ENCODE peak calls at places on chromosomes 7 and 10, in six cellular contexts. I, G, V, C, X and P are unnamed samples.
A peak's percentile ranks its signal among the peaks of the same experiment; 100 is the strongest.

GRCh38 chr7:78148166-78148894 is 349.8 kb downstream of the PHTF2 start:
- DNase-seq in V (no peak), G (no peak), C (no peak), I (no peak), X (no peak), P (no peak)

GRCh38 chr7:118148930-118149329 is 35.0 kb upstream of the LSM8 start:
- DNase-seq in C (peak; percentile 1), I (no peak), X (no peak), G (no peak), V (no peak), P (no peak)

GRCh38 chr7:14309432-14309831 is 320.0 kb upstream of the ETV1 start:
- DNase-seq in C (no peak), X (no peak), V (no peak), G (no peak), I (no peak), P (no peak)

GRCh38 chr10:32263300-32263699 is 83.7 kb downstream of the EPC1 start:
- DNase-seq in I (no peak), G (no peak), V (no peak), X (no peak), C (no peak), P (peak; percentile 14)

GRCh38 chr10:92923416-92923815 is 75.1 kb downstream of the EXOC6 start:
- DNase-seq in I (no peak), G (no peak), X (no peak), V (no peak), C (no peak), P (peak; percentile 15)

GRCh38 chr10:12628964-12629766 is 279.8 kb downstream of the CAMK1D start:
- DNase-seq in V (no peak), C (no peak), X (no peak), I (no peak), G (peak; percentile 5), P (no peak)

GRCh38 chr7:99860281-99861127 is 16.3 kb downstream of the OR2AE1 start:
- DNase-seq in V (no peak), X (no peak), C (peak; percentile 45), G (no peak), I (no peak), P (peak; percentile 64)

GRCh38 chr10:44510716-44511115 is 125.8 kb upstream of the CXCL12 start:
- DNase-seq in C (peak; percentile 37), G (no peak), X (no peak), I (no peak), V (no peak), P (peak; percentile 70)

GRCh38 chr10:104321716-104322415 is 16.4 kb downstream of the ITPRIP start:
- DNase-seq in G (no peak), I (no peak), V (no peak), X (no peak), C (no peak), P (no peak)

GRCh38 chr10:53406532-53406931 is 633.9 kb upstream of the MBL2 start:
- DNase-seq in C (no peak), X (no peak), G (no peak), I (no peak), V (no peak), P (no peak)

GRCh38 chr10:110868981-110869380 is 2.7 kb upstream of the PDCD4 start:
- DNase-seq in G (no peak), I (no peak), C (no peak), V (peak; percentile 54), X (no peak), P (no peak)

GRCh38 chr7:44769381-44770209 is 20.9 kb downstream of the ZMIZ2 start:
- DNase-seq in I (peak; percentile 40), X (peak; percentile 17), G (peak; percentile 46), V (no peak), C (peak; percentile 66), P (peak; percentile 42)

GRCh38 chr7:47893238-47893637 is 55.0 kb downstream of the PKD1L1 start:
- DNase-seq in G (no peak), V (no peak), I (peak; percentile 27), C (no peak), X (no peak), P (peak; percentile 30)

GRCh38 chr10:44801383-44802327 is 109.5 kb upstream of the TMEM72 start:
- DNase-seq in I (no peak), G (peak; percentile 91), X (no peak), V (no peak), C (peak; percentile 98), P (peak; percentile 98)

GRCh38 chr7:22949944-22950343 is 64.0 kb downstream of the HYCC1 start:
- DNase-seq in G (no peak), V (no peak), I (no peak), X (no peak), C (peak; percentile 14), P (no peak)

GRCh38 chr10:24153016-24153415 is 55.9 kb upstream of the KIAA1217 start:
- DNase-seq in G (no peak), I (no peak), X (no peak), C (no peak), V (no peak), P (no peak)

GRCh38 chr10:78520737-78521430 is 487.2 kb downstream of the RPS24 start:
- DNase-seq in C (peak; percentile 49), V (no peak), G (no peak), I (peak; percentile 1), X (no peak), P (peak; percentile 70)

GRCh38 chr7:158543401-158543680 is 44.3 kb downstream of the PTPRN2 start:
- DNase-seq in X (no peak), C (no peak), V (no peak), I (no peak), G (no peak), P (no peak)

GRCh38 chr7:150378115-150378852 is 846 bp upstream of the ZNF775 start:
- DNase-seq in G (peak; percentile 84), V (peak; percentile 57), X (peak; percentile 39), C (peak; percentile 83), I (peak; percentile 89), P (peak; percentile 79)

GRCh38 chr7:121049028-121049791 is 60.7 kb downstream of the CPED1 start:
- DNase-seq in V (no peak), C (no peak), G (no peak), I (no peak), X (no peak), P (no peak)

GRCh38 chr10:71985542-71986250 is 21.5 kb downstream of the CHST3 start:
- DNase-seq in C (peak; percentile 94), G (no peak), X (no peak), V (no peak), I (no peak), P (no peak)

GRCh38 chr7:48084727-48085432 is 4.2 kb upstream of the UPP1 start:
- DNase-seq in G (no peak), V (peak; percentile 51), X (peak; percentile 78), I (peak; percentile 32), C (peak; percentile 99), P (peak; percentile 100)

GRCh38 chr7:141880960-141881359 is 35.2 kb upstream of the OR9A4 start:
- DNase-seq in C (no peak), V (no peak), X (no peak), I (no peak), G (no peak), P (no peak)

GRCh38 chr10:88800152-88801125 is 2.1 kb upstream of the LIPM start:
- DNase-seq in C (peak; percentile 77), V (no peak), G (no peak), I (no peak), X (peak; percentile 36), P (no peak)

GRCh38 chr10:22552888-22553378 is 161.4 kb downstream of the PIP4K2A start:
- DNase-seq in C (peak; percentile 26), I (no peak), X (no peak), G (no peak), V (no peak), P (no peak)

GRCh38 chr7:136969776-136970175 is 101.3 kb downstream of the CHRM2 start:
- DNase-seq in G (no peak), I (no peak), X (no peak), V (no peak), C (no peak), P (no peak)